ENCODE peak calls at places on chromosome 3, in seven cellular contexts. R is fibroblast of mammary gland, U is H1, V is stomach, Y is fibroblast of villous mesenchyme, W is heart right ventricle, N is GM23338. L is an unnamed sample.

GRCh38 chr3:120393761-120394160 is 44.6 kb upstream of the LRRC58 start:
- DNase-seq in R (no peak), W (no peak), U (no peak), V (no peak), N (no peak), Y (no peak), L (no peak)

GRCh38 chr3:31936661-31937060 is 44.4 kb downstream of the OSBPL10 start:
- DNase-seq in U (no peak), Y (peak), V (no peak), N (no peak), W (no peak), R (no peak), L (peak)

GRCh38 chr3:157542711-157543485 is 39.7 kb upstream of the VEPH1 start:
- DNase-seq in W (peak), V (peak), R (peak), U (peak), N (peak), Y (peak), L (peak)

GRCh38 chr3:167493240-167493639 is 19.4 kb upstream of the SERPINI2 start:
- DNase-seq in U (peak), Y (no peak), N (peak), R (peak), V (no peak), W (no peak), L (no peak)

GRCh38 chr3:71695000-71695482 is 30.2 kb downstream of the EIF4E3 start:
- DNase-seq in W (no peak), R (peak), V (no peak), U (no peak), Y (no peak), N (no peak), L (no peak)

GRCh38 chr3:29337565-29337964 is 56.7 kb downstream of the RBMS3 start:
- DNase-seq in Y (no peak), N (no peak), V (no peak), U (no peak), R (no peak), W (no peak), L (no peak)

GRCh38 chr3:152941825-152942224 is 106.9 kb downstream of the P2RY1 start:
- DNase-seq in V (no peak), R (no peak), U (no peak), Y (no peak), N (no peak), W (no peak), L (no peak)

GRCh38 chr3:45975696-45976095 is 19.9 kb downstream of the FYCO1 start:
- DNase-seq in Y (no peak), W (no peak), V (no peak), N (no peak), U (no peak), R (no peak), L (no peak)

GRCh38 chr3:125367403-125368230 is 7.5 kb downstream of the ZNF148 start:
- DNase-seq in U (no peak), R (peak), N (no peak), V (no peak), W (no peak), Y (no peak), L (peak)

GRCh38 chr3:133965906-133966305 is 63.8 kb downstream of the SLCO2A1 start:
- DNase-seq in V (no peak), W (no peak), R (no peak), Y (no peak), U (no peak), N (no peak), L (no peak)

GRCh38 chr3:125062904-125063618 is 7.3 kb upstream of the HEG1 start:
- DNase-seq in Y (peak), R (peak), V (peak), N (no peak), U (no peak), W (peak), L (peak)

GRCh38 chr3:180018588-180018987 is 18.1 kb downstream of the PEX5L start:
- DNase-seq in W (no peak), U (no peak), R (no peak), Y (no peak), N (peak), V (no peak), L (no peak)

GRCh38 chr3:9690451-9691450 is 12.9 kb upstream of the CPNE9 start:
- DNase-seq in Y (peak), N (no peak), U (no peak), R (no peak), W (no peak), V (no peak), L (peak)

GRCh38 chr3:12648384-12648959 is 15.4 kb downstream of the RAF1 start:
- DNase-seq in W (no peak), R (no peak), Y (no peak), V (no peak), N (no peak), U (no peak), L (no peak)

GRCh38 chr3:81650187-81650586 is 111.3 kb downstream of the GBE1 start:
- DNase-seq in R (no peak), W (no peak), Y (no peak), V (no peak), N (no peak), U (no peak), L (no peak)

GRCh38 chr3:94076055-94076454 is 13.2 kb downstream of the NSUN3 start:
- DNase-seq in Y (peak), U (no peak), V (no peak), N (no peak), W (no peak), R (peak), L (peak)

GRCh38 chr3:190586631-190587000 is 72.7 kb downstream of the IL1RAP start:
- DNase-seq in U (no peak), V (no peak), R (peak), W (no peak), Y (peak), N (no peak), L (peak)

GRCh38 chr3:12014613-12015012 is 10.4 kb downstream of the SYN2 start:
- DNase-seq in Y (no peak), U (no peak), R (no peak), W (no peak), V (no peak), N (no peak), L (no peak)

GRCh38 chr3:138461246-138461645 is 26.8 kb downstream of the ESYT3 start:
- DNase-seq in N (no peak), Y (no peak), W (no peak), V (no peak), R (no peak), U (peak), L (peak)

GRCh38 chr3:120095226-120096165 is 1.2 kb upstream of the GSK3B start:
- DNase-seq in V (peak), R (peak), U (peak), Y (peak), W (peak), N (peak), L (peak)

GRCh38 chr3:69092030-69092513 is 7.3 kb downstream of the ARL6IP5 start:
- DNase-seq in Y (no peak), N (no peak), U (no peak), R (no peak), V (no peak), W (no peak), L (no peak)

GRCh38 chr3:10757821-10758130 is 58.3 kb upstream of the SLC6A11 start:
- DNase-seq in V (no peak), Y (no peak), N (no peak), U (no peak), R (no peak), W (no peak), L (no peak)

GRCh38 chr3:168996622-168997021 is 666.9 kb downstream of the MECOM start:
- DNase-seq in V (no peak), N (no peak), U (no peak), W (no peak), R (peak), Y (peak), L (peak)

GRCh38 chr3:141367038-141367730 is 1.1 kb upstream of the ZBTB38 start:
- DNase-seq in W (no peak), U (no peak), V (no peak), Y (peak), R (peak), N (no peak), L (peak)

GRCh38 chr3:101235048-101235447 is 85.3 kb downstream of the IMPG2 start:
- DNase-seq in V (no peak), R (no peak), N (no peak), W (no peak), U (no peak), Y (no peak), L (no peak)

GRCh38 chr3:101230618-101231017 is 89.8 kb downstream of the IMPG2 start:
- DNase-seq in U (no peak), R (no peak), V (no peak), Y (no peak), N (no peak), W (no peak), L (no peak)

GRCh38 chr3:101228441-101228840 is 91.9 kb downstream of the IMPG2 start:
- DNase-seq in V (no peak), W (no peak), N (no peak), R (no peak), U (no peak), Y (no peak), L (no peak)

GRCh38 chr3:101224739-101225138 is 95.6 kb downstream of the IMPG2 start:
- DNase-seq in W (no peak), Y (no peak), V (no peak), N (no peak), R (no peak), U (no peak), L (no peak)

DNA sequence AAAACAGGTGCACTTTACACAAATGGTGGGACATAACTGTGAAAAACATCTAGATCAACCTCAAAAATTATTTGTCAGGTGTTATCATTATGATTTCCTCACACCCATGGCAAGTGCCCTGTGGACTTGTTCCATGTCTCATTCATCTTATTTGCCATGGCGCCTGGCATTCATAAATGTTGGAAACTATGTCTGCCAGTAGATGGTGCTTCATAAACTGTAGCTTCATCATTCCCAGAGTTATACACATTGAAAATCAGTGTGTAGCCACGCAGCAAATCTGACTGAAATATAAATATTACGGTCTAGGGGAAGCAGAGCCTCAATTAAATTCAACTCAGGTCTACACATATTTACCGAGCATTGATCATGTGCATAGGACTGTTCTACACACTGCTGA is 90.7 kb downstream of the IMPG2 start:
- DNase-seq in R (no peak), N (no peak), Y (no peak), W (no peak), V (no peak), U (no peak), L (peak)
- TF ChIP-seq CTCF in R (peak), N (no peak), Y (peak), W (no peak), V (no peak), U (no peak), L (peak)

GRCh38 chr3:172680684-172681083 is 30.2 kb downstream of the NCEH1 start:
- DNase-seq in V (no peak), W (no peak), U (no peak), R (peak), Y (no peak), N (no peak), L (no peak)

GRCh38 chr3:172690936-172691335 is 19.9 kb downstream of the NCEH1 start:
- DNase-seq in N (no peak), Y (no peak), W (no peak), R (no peak), U (no peak), V (no peak), L (no peak)

GRCh38 chr3:172688588-172688987 is 22.3 kb downstream of the NCEH1 start:
- DNase-seq in Y (no peak), V (no peak), U (no peak), R (no peak), N (no peak), W (no peak), L (no peak)

GRCh38 chr3:172687501-172687900 is 23.4 kb downstream of the NCEH1 start:
- DNase-seq in Y (no peak), U (no peak), R (no peak), N (no peak), V (no peak), W (no peak), L (no peak)

DNA sequence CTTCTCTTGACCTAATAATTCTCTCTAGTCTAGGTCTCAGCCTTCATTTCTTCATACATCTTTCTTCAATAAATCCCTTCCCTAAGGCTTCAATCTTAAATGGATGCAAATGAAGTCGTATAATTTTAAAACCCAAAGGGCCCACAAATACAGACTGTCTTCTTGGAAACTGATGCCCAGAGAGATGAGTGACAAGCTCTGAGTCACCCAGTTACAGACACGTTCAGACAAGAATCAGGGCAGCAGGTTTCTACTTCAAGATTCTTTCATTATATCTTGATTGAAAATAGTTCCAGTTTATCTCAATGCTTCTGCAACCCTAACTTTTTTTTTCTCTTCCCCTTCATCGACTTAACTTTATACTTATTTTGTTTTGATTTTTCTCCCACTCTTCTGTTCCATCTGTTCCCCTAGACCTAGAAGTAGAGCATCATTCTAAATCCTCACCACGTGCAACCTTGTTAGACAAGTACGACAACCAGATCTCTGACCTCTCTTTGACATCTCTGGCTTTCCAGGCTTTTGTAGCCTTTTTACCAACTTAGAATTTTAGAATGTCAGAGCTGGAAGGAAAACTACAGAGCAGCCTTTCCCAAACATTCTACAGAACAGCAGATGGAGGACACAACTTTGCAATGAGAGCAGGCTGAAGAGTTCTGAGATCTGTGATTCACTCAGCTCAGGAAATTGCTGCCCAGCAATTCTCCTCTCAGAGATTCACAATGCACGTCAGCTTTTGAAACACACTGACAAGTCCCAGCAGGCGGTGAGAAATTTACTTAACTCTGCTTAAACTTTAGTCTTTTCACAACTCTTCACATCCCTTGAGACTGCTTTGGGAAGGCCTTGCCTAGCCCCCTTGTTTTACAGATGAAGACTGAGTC is 25.3 kb downstream of the NCEH1 start:
- DNase-seq in N (no peak), Y (peak), U (no peak), V (no peak), W (no peak), R (peak), L (peak)
- TF ChIP-seq CTCF in N (no peak), Y (no peak), U (no peak), V (no peak), W (no peak), R (no peak), L (no peak)

DNA sequence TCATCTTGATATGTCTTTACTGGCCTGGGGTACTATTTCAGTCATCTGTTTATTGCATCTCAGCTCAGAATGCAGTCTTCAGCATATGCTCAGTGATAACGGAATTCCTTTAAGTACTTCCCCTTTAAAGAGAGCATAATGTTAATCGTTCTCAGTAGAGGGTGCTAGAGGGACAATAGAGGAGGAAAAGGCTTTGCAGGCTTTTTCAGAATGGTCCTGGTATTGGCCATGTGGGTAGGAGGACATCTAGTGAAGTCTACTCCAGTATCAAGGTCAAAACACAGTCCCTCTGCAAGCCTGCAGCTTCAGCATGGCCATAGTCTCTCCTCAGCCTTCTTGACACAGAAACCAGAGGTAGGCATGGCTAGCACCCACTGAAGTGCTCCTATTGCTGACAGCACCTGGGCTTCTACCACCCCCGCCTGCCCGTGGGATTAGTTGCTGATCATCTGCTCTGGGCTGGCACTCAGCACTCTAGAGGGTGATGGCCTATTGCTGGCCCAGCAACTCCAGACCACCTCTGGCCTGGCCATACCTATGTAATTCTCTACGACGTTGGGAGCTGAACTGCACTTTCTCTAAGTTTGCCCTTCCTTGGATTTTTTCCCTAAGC is 65.4 kb downstream of the KCNH8 start:
- DNase-seq in Y (no peak), W (no peak), V (no peak), R (no peak), N (peak), U (no peak), L (no peak)
- TF ChIP-seq CTCF in Y (no peak), W (no peak), V (no peak), R (no peak), N (peak), U (peak), L (no peak)

DNA sequence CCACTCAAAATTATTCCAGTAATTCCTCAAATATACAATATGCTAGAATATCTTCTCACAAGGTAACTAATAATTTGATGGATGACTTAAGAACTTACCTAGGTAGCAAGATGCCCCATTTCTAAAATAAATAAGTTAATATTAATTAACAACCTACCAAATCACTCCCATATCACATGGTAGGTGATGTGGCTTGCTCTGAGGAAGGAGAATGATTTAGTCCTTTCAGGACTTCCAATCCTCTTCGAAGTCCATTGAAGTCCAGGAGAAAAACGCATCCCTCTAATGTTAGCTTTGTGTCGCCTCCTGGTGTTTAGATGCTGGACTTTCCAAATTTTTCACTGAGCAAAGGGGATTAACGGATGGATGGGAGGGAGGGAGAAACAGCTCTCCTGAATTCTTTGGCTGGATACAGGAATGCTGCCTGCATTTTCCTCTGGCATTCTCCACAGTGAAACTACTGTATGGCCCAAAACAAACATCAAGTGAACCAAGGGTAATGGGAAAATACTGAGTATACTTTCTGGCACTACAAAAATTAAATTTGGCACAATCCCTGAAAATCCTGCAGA is 58.6 kb downstream of the PRICKLE2 start:
- DNase-seq in W (no peak), V (no peak), N (peak), Y (no peak), U (no peak), R (no peak), L (peak)
- TF ChIP-seq CTCF in W (no peak), V (no peak), N (peak), Y (peak), U (peak), R (peak), L (peak)

DNA sequence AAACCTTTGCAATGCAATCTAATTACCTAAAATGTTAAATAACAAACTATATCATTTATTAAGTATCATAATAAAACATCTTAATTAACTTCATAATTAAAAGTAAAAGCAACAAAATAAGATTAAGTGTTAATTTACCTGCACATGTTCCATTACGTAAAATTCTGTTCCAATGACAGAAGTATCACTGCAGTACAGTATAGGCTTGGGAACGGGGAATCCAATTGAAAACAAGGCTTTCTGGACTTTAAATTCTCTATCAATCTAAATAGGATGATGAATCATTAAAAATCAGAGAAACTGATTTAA is 17.1 kb downstream of the ACAD11 start:
- DNase-seq in Y (no peak), N (no peak), R (no peak), U (no peak), W (no peak), V (no peak), L (no peak)
- TF ChIP-seq CTCF in Y (no peak), N (no peak), R (no peak), U (no peak), W (no peak), V (no peak), L (no peak)

GRCh38 chr3:14178247-14179113 is at the start of the genes LSM3 and XPC:
- DNase-seq in R (peak), V (peak), Y (peak), N (peak), W (peak), U (peak), L (peak)
- TF ChIP-seq CTCF in R (no peak), V (no peak), Y (no peak), N (no peak), W (no peak), U (no peak), L (no peak)